ENCODE peak calls at places on chromosome 18, in five cellular contexts. One of them, this sample, is unnamed.

GRCh38 chr18:26764584-26764983 is 100.9 kb downstream of the AQP4 start:
- DNase-seq in H1: no peak
- DNase-seq in astrocyte: no peak
- DNase-seq in fibroblast of lung: no peak
- DNase-seq in neural progenitor cell: no peak
- DNase-seq in this sample: no peak

GRCh38 chr18:79930020-79930642 is 21.3 kb downstream of the SLC66A2 start:
- DNase-seq in neural progenitor cell: no peak
- DNase-seq in H1: no peak
- DNase-seq in fibroblast of lung: no peak
- DNase-seq in astrocyte: no peak
- DNase-seq in this sample: no peak

GRCh38 chr18:38940863-38941531 is 1375.4 kb upstream of the CELF4 start:
- DNase-seq in neural progenitor cell: no peak
- DNase-seq in H1: no peak
- DNase-seq in fibroblast of lung: peak; percentile 59
- DNase-seq in astrocyte: peak; percentile 57
- DNase-seq in this sample: peak; percentile 28

GRCh38 chr18:55318864-55319516 is 269.0 kb downstream of the TCF4 start:
- DNase-seq in astrocyte: peak; percentile 66
- DNase-seq in fibroblast of lung: peak; percentile 74
- DNase-seq in H1: no peak
- DNase-seq in neural progenitor cell: no peak
- DNase-seq in this sample: no peak

GRCh38 chr18:35949903-35950627 is 22.4 kb upstream of the RMP24 start:
- DNase-seq in H1: no peak
- DNase-seq in astrocyte: peak; percentile 51
- DNase-seq in neural progenitor cell: peak; percentile 90
- DNase-seq in fibroblast of lung: peak; percentile 62
- DNase-seq in this sample: peak; percentile 30

GRCh38 chr18:7288544-7288943 is 57.7 kb downstream of the LRRC30 start:
- DNase-seq in H1: no peak
- DNase-seq in neural progenitor cell: no peak
- DNase-seq in fibroblast of lung: no peak
- DNase-seq in astrocyte: no peak
- DNase-seq in this sample: no peak

GRCh38 chr18:34122724-34123334 is 101.9 kb downstream of the NOL4 start:
- DNase-seq in H1: no peak
- DNase-seq in astrocyte: peak; percentile 46
- DNase-seq in neural progenitor cell: peak; percentile 72
- DNase-seq in fibroblast of lung: peak; percentile 56
- DNase-seq in this sample: peak; percentile 68

GRCh38 chr18:25335062-25335461 is 16.9 kb downstream of the ZNF521 start:
- DNase-seq in fibroblast of lung: no peak
- DNase-seq in neural progenitor cell: no peak
- DNase-seq in astrocyte: no peak
- DNase-seq in H1: no peak
- DNase-seq in this sample: no peak

GRCh38 chr18:26547302-26548143 is 830 bp downstream of the KCTD1 start:
- DNase-seq in neural progenitor cell: peak; percentile 92
- DNase-seq in fibroblast of lung: peak; percentile 92
- DNase-seq in H1: no peak
- DNase-seq in astrocyte: peak; percentile 89
- DNase-seq in this sample: peak; percentile 55

GRCh38 chr18:13427354-13427753 is 208.8 kb downstream of the LDLRAD4 start:
- DNase-seq in H1: no peak
- DNase-seq in fibroblast of lung: no peak
- DNase-seq in neural progenitor cell: no peak
- DNase-seq in astrocyte: no peak
- DNase-seq in this sample: no peak

GRCh38 chr18:67652296-67652695 is 135.8 kb upstream of the DSEL start:
- DNase-seq in neural progenitor cell: no peak
- DNase-seq in fibroblast of lung: no peak
- DNase-seq in astrocyte: no peak
- DNase-seq in H1: no peak
- DNase-seq in this sample: no peak

GRCh38 chr18:5294618-5295230 is 802 bp downstream of the ZBTB14 start:
- DNase-seq in H1: no peak
- DNase-seq in fibroblast of lung: peak; percentile 66
- DNase-seq in neural progenitor cell: no peak
- DNase-seq in astrocyte: peak; percentile 51
- DNase-seq in this sample: peak; percentile 70

GRCh38 chr18:5295981-5296705 is 617 bp upstream of the ZBTB14 start:
- DNase-seq in astrocyte: peak; percentile 93
- DNase-seq in fibroblast of lung: peak; percentile 96
- DNase-seq in H1: peak; percentile 80
- DNase-seq in neural progenitor cell: peak; percentile 98
- DNase-seq in this sample: peak; percentile 97

GRCh38 chr18:5296706-5297320 is 1.3 kb upstream of the ZBTB14 start:
- DNase-seq in H1: peak; percentile 70
- DNase-seq in neural progenitor cell: peak; percentile 91
- DNase-seq in fibroblast of lung: peak; percentile 86
- DNase-seq in astrocyte: peak; percentile 76
- DNase-seq in this sample: peak; percentile 35

GRCh38 chr18:5294113-5294617 is 1.4 kb downstream of the ZBTB14 start:
- DNase-seq in astrocyte: no peak
- DNase-seq in H1: no peak
- DNase-seq in fibroblast of lung: peak; percentile 5
- DNase-seq in neural progenitor cell: no peak
- DNase-seq in this sample: no peak

GRCh38 chr18:5295231-5295920 is at the start of gene ZBTB14:
- DNase-seq in fibroblast of lung: peak; percentile 58
- DNase-seq in H1: no peak
- DNase-seq in astrocyte: peak; percentile 19
- DNase-seq in neural progenitor cell: peak; percentile 88
- DNase-seq in this sample: peak; percentile 79
- H2AFZ ChIP-seq in fibroblast of lung: peak within 1 kb of the TSS; percentile 97
- H2AFZ ChIP-seq in H1: peak within 1 kb of the TSS; percentile 67
- H2AFZ ChIP-seq in astrocyte: peak within 1 kb of the TSS; percentile 97
- H2AFZ ChIP-seq in neural progenitor cell: peak within 1 kb of the TSS; percentile 99
- H2AFZ ChIP-seq in this sample: peak within 1 kb of the TSS; percentile 84

GRCh38 chr18:11392974-11393373 is 216.4 kb upstream of the SLC35G4 start:
- DNase-seq in neural progenitor cell: no peak
- DNase-seq in astrocyte: no peak
- DNase-seq in H1: no peak
- DNase-seq in fibroblast of lung: no peak
- DNase-seq in this sample: no peak

GRCh38 chr18:11391636-11392035 is 217.8 kb upstream of the SLC35G4 start:
- DNase-seq in fibroblast of lung: peak; percentile 52
- DNase-seq in H1: no peak
- DNase-seq in neural progenitor cell: no peak
- DNase-seq in astrocyte: peak; percentile 22
- DNase-seq in this sample: no peak

GRCh38 chr18:11392292-11392691 is 217.1 kb upstream of the SLC35G4 start:
- DNase-seq in astrocyte: peak; percentile 25
- DNase-seq in neural progenitor cell: peak; percentile 61
- DNase-seq in H1: no peak
- DNase-seq in fibroblast of lung: peak; percentile 57
- DNase-seq in this sample: peak; percentile 3

GRCh38 chr18:11389281-11389680 is 220.1 kb upstream of the SLC35G4 start:
- DNase-seq in astrocyte: no peak
- DNase-seq in H1: no peak
- DNase-seq in neural progenitor cell: no peak
- DNase-seq in fibroblast of lung: no peak
- DNase-seq in this sample: no peak

DNA sequence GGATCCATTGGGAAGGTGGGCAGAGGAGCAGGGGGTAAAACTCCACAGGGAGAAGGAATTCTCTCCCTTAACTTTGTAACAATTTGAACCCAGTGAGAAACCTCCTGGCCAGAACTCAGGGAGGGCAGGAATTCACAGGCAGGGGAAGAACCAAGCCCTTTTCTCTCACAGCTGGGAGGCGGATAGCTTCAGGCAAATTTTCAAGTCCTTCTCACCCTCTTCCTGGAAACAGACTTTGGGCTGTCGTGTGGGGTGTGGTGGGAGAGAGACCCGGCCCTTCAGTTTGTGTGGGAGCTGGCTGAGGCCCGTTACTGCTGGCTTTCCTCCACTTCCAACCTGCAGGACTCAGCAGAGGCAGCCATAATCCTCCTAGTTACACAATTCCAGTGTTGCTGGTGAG is 215.9 kb upstream of the SLC35G4 start:
- DNase-seq in fibroblast of lung: no peak
- DNase-seq in astrocyte: no peak
- DNase-seq in neural progenitor cell: no peak
- DNase-seq in H1: no peak
- DNase-seq in this sample: no peak
- H2AFZ ChIP-seq in fibroblast of lung: no peak overlapping the region
- H2AFZ ChIP-seq in astrocyte: no peak overlapping the region
- H2AFZ ChIP-seq in neural progenitor cell: peak overlapping the region; percentile 95
- H2AFZ ChIP-seq in H1: peak overlapping the region; percentile 82
- H2AFZ ChIP-seq in this sample: no peak overlapping the region

GRCh38 chr18:29062921-29063320 is 886.0 kb upstream of the CDH2 start:
- DNase-seq in neural progenitor cell: no peak
- DNase-seq in fibroblast of lung: peak; percentile 41
- DNase-seq in H1: no peak
- DNase-seq in astrocyte: peak; percentile 42
- DNase-seq in this sample: no peak
- H2AFZ ChIP-seq in neural progenitor cell: no peak overlapping the region
- H2AFZ ChIP-seq in fibroblast of lung: no peak overlapping the region
- H2AFZ ChIP-seq in H1: peak overlapping the region; percentile 58
- H2AFZ ChIP-seq in astrocyte: no peak overlapping the region
- H2AFZ ChIP-seq in this sample: no peak overlapping the region

GRCh38 chr18:57906852-57907251 is 103.7 kb upstream of the ATP8B1 start:
- DNase-seq in H1: no peak
- DNase-seq in astrocyte: no peak
- DNase-seq in fibroblast of lung: no peak
- DNase-seq in neural progenitor cell: peak; percentile 22
- DNase-seq in this sample: no peak
- H2AFZ ChIP-seq in H1: peak overlapping the region; percentile 1
- H2AFZ ChIP-seq in astrocyte: no peak overlapping the region
- H2AFZ ChIP-seq in fibroblast of lung: no peak overlapping the region
- H2AFZ ChIP-seq in neural progenitor cell: no peak overlapping the region
- H2AFZ ChIP-seq in this sample: no peak overlapping the region

GRCh38 chr18:56890632-56891031 is 239.5 kb downstream of the WDR7 start:
- DNase-seq in astrocyte: peak; percentile 97
- DNase-seq in H1: no peak
- DNase-seq in neural progenitor cell: no peak
- DNase-seq in fibroblast of lung: peak; percentile 98
- DNase-seq in this sample: no peak
- H2AFZ ChIP-seq in astrocyte: no peak overlapping the region
- H2AFZ ChIP-seq in H1: no peak overlapping the region
- H2AFZ ChIP-seq in neural progenitor cell: no peak overlapping the region
- H2AFZ ChIP-seq in fibroblast of lung: no peak overlapping the region
- H2AFZ ChIP-seq in this sample: no peak overlapping the region

DNA sequence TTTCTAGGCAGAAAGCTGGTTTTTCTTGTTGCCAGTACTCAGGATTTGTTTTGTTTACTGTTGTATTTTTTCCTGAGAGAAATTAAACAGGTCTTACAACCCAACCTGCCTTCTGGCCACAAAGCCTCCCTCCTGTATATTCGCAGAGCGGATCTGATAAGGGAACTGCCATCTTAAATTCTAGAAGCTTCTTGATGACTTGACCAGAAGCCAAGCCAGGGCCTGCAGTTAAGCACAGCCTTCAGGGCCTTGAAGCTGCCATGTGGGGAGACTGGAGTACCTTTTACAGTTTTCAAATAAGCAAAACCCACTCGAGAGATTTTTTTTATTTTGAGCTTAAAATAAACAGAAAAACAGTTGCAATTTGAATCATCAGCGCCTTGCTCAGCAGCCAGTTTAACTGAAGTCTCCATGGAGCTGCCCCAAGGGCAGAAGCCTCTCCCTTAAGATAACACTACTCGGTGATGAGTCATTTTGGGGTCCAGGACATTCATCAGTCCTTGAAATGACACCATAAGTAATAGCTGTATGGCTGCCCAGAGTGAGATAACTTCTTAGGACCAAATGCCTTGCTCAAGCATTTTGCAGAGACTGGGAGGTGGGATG is 51.5 kb upstream of the PHLPP1 start:
- DNase-seq in astrocyte: peak; percentile 69
- DNase-seq in H1: no peak
- DNase-seq in fibroblast of lung: peak; percentile 79
- DNase-seq in neural progenitor cell: no peak
- DNase-seq in this sample: no peak
- H2AFZ ChIP-seq in astrocyte: no peak overlapping the region
- H2AFZ ChIP-seq in H1: peak overlapping the region; percentile 81
- H2AFZ ChIP-seq in fibroblast of lung: no peak overlapping the region
- H2AFZ ChIP-seq in neural progenitor cell: no peak overlapping the region
- H2AFZ ChIP-seq in this sample: no peak overlapping the region

GRCh38 chr18:75067996-75068645 is 140.8 kb downstream of the PTGR3 start:
- DNase-seq in astrocyte: no peak
- DNase-seq in H1: no peak
- DNase-seq in neural progenitor cell: no peak
- DNase-seq in fibroblast of lung: no peak
- DNase-seq in this sample: no peak

GRCh38 chr18:75070625-75071483 is 138.1 kb downstream of the PTGR3 start:
- DNase-seq in H1: no peak
- DNase-seq in neural progenitor cell: no peak
- DNase-seq in fibroblast of lung: peak; percentile 86
- DNase-seq in astrocyte: peak; percentile 84
- DNase-seq in this sample: peak; percentile 11

GRCh38 chr18:75066936-75067335 is 142.0 kb downstream of the PTGR3 start:
- DNase-seq in neural progenitor cell: no peak
- DNase-seq in astrocyte: no peak
- DNase-seq in fibroblast of lung: no peak
- DNase-seq in H1: no peak
- DNase-seq in this sample: no peak

GRCh38 chr18:75070235-75070624 is 138.7 kb downstream of the PTGR3 start:
- DNase-seq in astrocyte: no peak
- DNase-seq in fibroblast of lung: no peak
- DNase-seq in H1: no peak
- DNase-seq in neural progenitor cell: no peak
- DNase-seq in this sample: no peak

DNA sequence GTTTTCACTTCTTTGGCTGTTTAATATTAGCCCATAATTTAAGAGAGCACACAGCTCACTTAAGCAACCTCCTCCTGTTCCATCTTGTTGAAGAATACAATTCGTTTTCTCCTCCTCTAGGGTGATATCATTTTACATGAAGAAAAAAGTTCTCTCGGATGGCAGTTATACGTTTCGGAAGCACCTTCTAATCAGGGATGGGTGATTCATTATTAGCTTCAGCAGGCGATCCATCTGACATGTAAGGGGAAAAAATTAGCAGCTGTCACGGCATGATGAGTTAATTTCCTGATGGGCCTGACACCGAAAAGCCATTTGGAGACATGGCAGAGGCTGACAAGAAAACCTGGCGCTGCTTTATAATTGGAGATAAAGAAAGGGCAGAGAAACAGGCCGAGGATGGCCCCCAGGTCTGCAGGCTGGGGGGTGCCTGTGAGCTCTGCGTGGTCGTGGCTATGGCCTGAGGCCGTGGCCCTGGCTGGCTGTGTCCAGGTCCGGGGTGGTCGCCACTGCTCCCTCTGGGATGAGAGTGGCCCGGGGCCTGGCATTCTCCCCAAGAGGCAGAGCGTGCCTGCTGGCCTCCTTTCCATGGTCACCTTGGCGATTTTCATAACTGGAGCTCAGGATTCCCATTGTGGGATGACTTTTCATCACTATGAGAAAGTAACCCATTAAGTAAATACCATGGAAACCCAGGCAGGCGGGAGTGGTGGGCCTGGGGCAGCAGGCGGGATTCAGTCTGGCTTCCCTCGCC is 140.1 kb downstream of the PTGR3 start:
- DNase-seq in H1: no peak
- DNase-seq in neural progenitor cell: no peak
- DNase-seq in astrocyte: no peak
- DNase-seq in fibroblast of lung: no peak
- DNase-seq in this sample: no peak
- H2AFZ ChIP-seq in H1: no peak overlapping the region
- H2AFZ ChIP-seq in neural progenitor cell: no peak overlapping the region
- H2AFZ ChIP-seq in astrocyte: no peak overlapping the region
- H2AFZ ChIP-seq in fibroblast of lung: no peak overlapping the region
- H2AFZ ChIP-seq in this sample: no peak overlapping the region

GRCh38 chr18:31447530-31448191 is at the start of gene DSG3:
- DNase-seq in astrocyte: no peak
- DNase-seq in neural progenitor cell: peak; percentile 9
- DNase-seq in fibroblast of lung: no peak
- DNase-seq in H1: no peak
- DNase-seq in this sample: no peak
- H2AFZ ChIP-seq in astrocyte: peak within 1 kb of the TSS; percentile 42
- H2AFZ ChIP-seq in neural progenitor cell: peak within 1 kb of the TSS; percentile 68
- H2AFZ ChIP-seq in fibroblast of lung: no peak within 1 kb of the TSS
- H2AFZ ChIP-seq in H1: peak within 1 kb of the TSS; percentile 83
- H2AFZ ChIP-seq in this sample: no peak within 1 kb of the TSS

This sample was measured in OCI-LY7.